ENCODE peak calls at places on chromosome 9, in seven cellular contexts. V, W, P, O, J, Q and C are unnamed samples.

GRCh38 chr9:123111977-123112869 is 78.8 kb downstream of the GPR21 start:
- DNase-seq in W (no peak), P (no peak), V (no peak), O (peak), Q (no peak), J (no peak), C (no peak)

GRCh38 chr9:128122809-128123175 is 4.7 kb downstream of the PTGES2 start:
- DNase-seq in P (no peak), W (no peak), V (no peak), J (no peak), Q (no peak), O (no peak), C (no peak)

GRCh38 chr9:78044189-78044588 is 12.6 kb upstream of the GNAQ start:
- DNase-seq in J (no peak), Q (no peak), P (no peak), O (no peak), W (no peak), V (no peak), C (no peak)

GRCh38 chr9:13732290-13732689 is 452.8 kb upstream of the MPDZ start:
- DNase-seq in W (no peak), O (no peak), V (no peak), Q (no peak), J (no peak), P (no peak), C (no peak)

GRCh38 chr9:96087669-96088299 is 212.3 kb downstream of the ERCC6L2 start:
- DNase-seq in P (no peak), O (peak), V (peak), W (no peak), Q (no peak), J (no peak), C (no peak)

GRCh38 chr9:15250013-15250412 is 57.0 kb downstream of the TTC39B start:
- DNase-seq in Q (no peak), P (no peak), W (no peak), O (peak), V (no peak), J (no peak), C (no peak)

GRCh38 chr9:110835404-110835803 is 166.8 kb downstream of the MUSK start:
- DNase-seq in O (peak), P (no peak), Q (peak), J (no peak), W (no peak), V (peak), C (no peak)

GRCh38 chr9:16267336-16268036 is 603.0 kb downstream of the BNC2 start:
- DNase-seq in V (no peak), J (no peak), O (no peak), Q (peak), W (no peak), P (peak), C (no peak)

GRCh38 chr9:27532046-27532445 is 2.4 kb upstream of the MOB3B start:
- DNase-seq in O (no peak), J (no peak), V (no peak), P (no peak), W (no peak), Q (no peak), C (no peak)

GRCh38 chr9:79617395-79617794 is 45.6 kb downstream of the TLE4 start:
- DNase-seq in O (no peak), Q (no peak), J (no peak), P (no peak), V (no peak), W (no peak), C (no peak)

GRCh38 chr9:118595719-118596305 is 773.4 kb downstream of the BRINP1 start:
- DNase-seq in O (peak), W (no peak), P (peak), Q (no peak), V (peak), J (no peak), C (no peak)

GRCh38 chr9:127554966-127555829 is 56.9 kb upstream of the STXBP1 start:
- DNase-seq in J (no peak), W (no peak), O (no peak), P (no peak), Q (no peak), V (no peak), C (no peak)

GRCh38 chr9:134321957-134322741 is 4.1 kb upstream of the RXRA start:
- DNase-seq in P (no peak), V (no peak), J (no peak), W (no peak), Q (no peak), O (no peak), C (no peak)

GRCh38 chr9:18014556-18014955 is 435.7 kb downstream of the SH3GL2 start:
- DNase-seq in P (no peak), W (no peak), Q (no peak), J (no peak), V (no peak), O (no peak), C (no peak)

GRCh38 chr9:83706703-83707517 is 848 bp downstream of the UBQLN1 start:
- DNase-seq in P (peak), Q (peak), J (no peak), W (peak), O (peak), V (no peak), C (peak)

GRCh38 chr9:114303977-114304376 is 18.9 kb upstream of the ORM1 start:
- DNase-seq in Q (no peak), P (no peak), W (no peak), V (no peak), O (no peak), J (no peak), C (no peak)

GRCh38 chr9:91896513-91897121 is 53.4 kb downstream of the ROR2 start:
- DNase-seq in W (no peak), J (no peak), O (no peak), V (no peak), Q (no peak), P (peak), C (no peak)

GRCh38 chr9:132160802-132161742 is 786 bp upstream of the NTNG2 start:
- DNase-seq in W (no peak), O (peak), Q (no peak), V (peak), J (no peak), P (peak), C (peak)

GRCh38 chr9:116232425-116233159 is 79.0 kb downstream of the PAPPA start:
- DNase-seq in V (peak), P (no peak), W (no peak), O (no peak), Q (no peak), J (no peak), C (no peak)

GRCh38 chr9:33116855-33117254 is 40.4 kb upstream of the SMU1 start:
- DNase-seq in J (no peak), O (no peak), Q (no peak), P (no peak), W (no peak), V (no peak), C (peak)

GRCh38 chr9:36163049-36163839 is 5.9 kb upstream of the CCIN start:
- DNase-seq in O (peak), J (no peak), V (no peak), P (peak), Q (peak), W (no peak), C (no peak)

GRCh38 chr9:27460225-27461023 is 63.7 kb upstream of the IFNK start:
- DNase-seq in O (no peak), V (peak), P (no peak), J (no peak), W (peak), Q (no peak), C (peak)

GRCh38 chr9:32378496-32378895 is 5.9 kb upstream of the ACO1 start:
- DNase-seq in O (peak), W (peak), P (peak), V (peak), J (peak), Q (peak), C (peak)

GRCh38 chr9:33158555-33159057 is 8.5 kb downstream of the B4GALT1 start:
- DNase-seq in W (no peak), Q (no peak), O (no peak), P (no peak), J (no peak), V (no peak), C (no peak)

GRCh38 chr9:13070612-13071595 is 208.6 kb downstream of the MPDZ start:
- DNase-seq in O (no peak), W (no peak), J (no peak), V (no peak), P (no peak), Q (no peak), C (no peak)

GRCh38 chr9:78291240-78291915 is 5.5 kb upstream of the PSAT1 start:
- DNase-seq in W (no peak), O (no peak), V (no peak), P (no peak), Q (no peak), J (no peak), C (no peak)

GRCh38 chr9:74942801-74943200 is 9.9 kb downstream of the C9orf40 start:
- DNase-seq in V (no peak), P (no peak), J (no peak), Q (no peak), W (no peak), O (no peak), C (peak)

GRCh38 chr9:108634669-108635462 is 220.9 kb downstream of the ACTL7B start:
- DNase-seq in V (no peak), J (no peak), W (no peak), P (no peak), O (no peak), Q (no peak), C (no peak)

GRCh38 chr9:98117984-98118639 is 910 bp downstream of the TRIM14 start:
- DNase-seq in W (peak), V (peak), Q (peak), P (peak), O (peak), J (peak), C (peak)

GRCh38 chr9:91424403-91425176 is 958 bp upstream of the NFIL3 start:
- DNase-seq in Q (peak), V (peak), J (no peak), P (peak), O (peak), W (peak), C (peak)

GRCh38 chr9:81080900-81081299 is 608.4 kb downstream of the TLE1 start:
- DNase-seq in J (no peak), P (no peak), W (no peak), Q (no peak), O (no peak), V (no peak), C (no peak)

GRCh38 chr9:125888220-125888619 is 141.0 kb downstream of the PBX3 start:
- DNase-seq in J (no peak), O (no peak), V (no peak), Q (no peak), P (no peak), W (no peak), C (no peak)

GRCh38 chr9:117114768-117115167 is 300.1 kb downstream of the ASTN2 start:
- DNase-seq in O (peak), Q (no peak), V (no peak), J (no peak), W (no peak), P (no peak), C (no peak)

GRCh38 chr9:124879226-124879625 is 17.3 kb downstream of the ARPC5L start:
- DNase-seq in Q (no peak), P (no peak), V (no peak), J (no peak), W (no peak), O (no peak), C (no peak)

GRCh38 chr9:93580654-93581380 is 4.4 kb downstream of the PHF2 start:
- DNase-seq in P (no peak), Q (peak), V (no peak), O (no peak), J (no peak), W (no peak), C (no peak)

GRCh38 chr9:73049280-73049679 is 96.4 kb upstream of the ALDH1A1 start:
- DNase-seq in P (no peak), Q (no peak), J (no peak), O (no peak), V (no peak), W (no peak), C (no peak)

GRCh38 chr9:123406691-123407536 is 50.9 kb downstream of the CRB2 start:
- DNase-seq in J (no peak), O (no peak), W (peak), V (no peak), P (peak), Q (no peak), C (no peak)

GRCh38 chr9:125743687-125744428 is 3.3 kb upstream of the PBX3 start:
- DNase-seq in O (no peak), V (no peak), J (no peak), Q (no peak), P (no peak), W (no peak), C (no peak)

GRCh38 chr9:127720031-127720864 is 4.4 kb downstream of the TTC16 start:
- DNase-seq in Q (no peak), P (no peak), J (no peak), V (no peak), O (no peak), W (no peak), C (no peak)

DNA sequence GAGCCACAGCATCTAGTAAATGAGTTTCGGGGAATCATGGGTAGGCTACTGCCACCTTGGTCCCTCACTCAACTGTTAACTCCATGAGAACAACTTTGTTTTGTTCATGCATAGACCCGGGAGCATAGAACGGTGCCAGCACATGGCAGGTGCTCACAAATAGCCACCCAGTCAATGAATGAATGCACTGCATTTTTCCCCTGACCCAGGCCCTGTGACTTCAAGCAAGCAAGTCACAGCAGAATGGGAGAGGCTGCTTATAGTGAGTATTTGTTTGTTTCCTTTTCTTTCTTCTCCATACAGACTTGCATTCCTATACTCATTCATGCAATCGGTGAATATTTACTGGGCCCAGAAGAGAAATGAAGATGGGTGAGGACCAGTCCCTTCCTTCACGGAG is 62.0 kb downstream of the SHB start:
- DNase-seq in W (no peak), Q (no peak), V (no peak), P (no peak), J (no peak), O (no peak), C (no peak)
- TF ChIP-seq REST in W (no peak), Q (no peak), V (no peak), P (no peak), J (no peak), O (no peak), C (no peak)

DNA sequence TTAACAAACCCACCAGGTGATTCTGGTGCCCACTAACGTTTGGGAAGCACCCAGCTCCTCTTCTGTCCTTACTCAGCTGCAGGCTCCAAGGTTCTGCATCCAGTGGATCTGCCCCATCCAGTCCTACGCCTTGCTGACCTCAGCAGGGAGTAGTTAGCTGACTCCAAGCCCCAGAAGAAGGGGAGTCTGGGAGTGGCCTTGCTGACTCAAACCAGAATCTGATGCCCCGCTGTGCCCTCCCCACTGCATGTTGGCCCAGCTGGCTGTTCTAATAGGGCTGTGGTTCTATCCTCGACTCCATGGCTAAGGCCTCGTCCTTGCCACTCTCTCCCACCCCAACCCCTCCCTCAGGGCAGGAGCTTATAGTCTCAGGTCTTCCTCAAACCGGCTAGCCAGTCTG is 136.3 kb downstream of the TTLL11 start:
- DNase-seq in V (no peak), O (no peak), P (no peak), J (no peak), W (no peak), Q (no peak), C (no peak)
- TF ChIP-seq REST in V (no peak), O (no peak), P (no peak), J (no peak), W (no peak), Q (no peak), C (no peak)

GRCh38 chr9:107286057-107286456 is 3.0 kb downstream of the RAD23B start:
- DNase-seq in V (no peak), P (no peak), O (no peak), J (no peak), W (no peak), Q (peak), C (no peak)
- TF ChIP-seq REST in V (no peak), P (no peak), O (no peak), J (no peak), W (no peak), Q (no peak), C (no peak)

GRCh38 chr9:7879551-7880245 is 80.1 kb upstream of the DMAC1 start:
- DNase-seq in Q (no peak), P (no peak), W (no peak), O (peak), J (no peak), V (no peak), C (peak)
- TF ChIP-seq REST in Q (no peak), P (no peak), W (no peak), O (no peak), J (no peak), V (no peak), C (no peak)

GRCh38 chr9:112048924-112049785 is 125.9 kb downstream of the SUSD1 start:
- DNase-seq in W (no peak), Q (no peak), V (no peak), P (no peak), O (no peak), J (no peak), C (no peak)
- TF ChIP-seq REST in W (no peak), Q (no peak), V (no peak), P (no peak), O (no peak), J (no peak), C (no peak)

DNA sequence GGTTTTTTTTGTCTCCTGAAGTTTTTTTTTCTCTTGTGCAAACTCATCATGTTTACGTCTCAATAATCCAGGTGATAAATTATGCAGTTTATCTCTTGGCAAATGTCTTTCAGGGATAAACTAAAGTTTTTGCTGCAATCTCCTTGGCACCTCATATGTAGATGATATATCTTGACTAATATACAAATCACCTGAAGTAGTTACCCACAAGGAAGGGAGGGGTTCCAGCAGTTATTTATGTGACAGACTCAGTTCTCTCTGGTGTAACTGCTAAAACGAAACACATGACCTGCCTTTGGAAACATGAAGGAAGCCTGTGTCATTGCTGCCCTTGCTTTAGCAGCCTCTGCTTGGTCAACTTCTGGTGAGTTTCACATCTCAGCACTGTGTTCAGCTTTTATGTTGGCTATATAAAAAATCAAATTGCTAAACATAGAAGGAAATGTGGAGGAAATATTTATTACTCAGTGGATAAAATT is 39.3 kb upstream of the KIAA1958 start:
- DNase-seq in J (no peak), P (no peak), W (no peak), O (no peak), Q (no peak), V (no peak), C (no peak)
- TF ChIP-seq REST in J (no peak), P (no peak), W (no peak), O (no peak), Q (no peak), V (no peak), C (no peak)

GRCh38 chr9:136437839-136438547 is 1.7 kb downstream of the INPP5E start:
- DNase-seq in V (no peak), W (no peak), Q (no peak), P (no peak), O (no peak), J (no peak), C (no peak)
- TF ChIP-seq REST in V (no peak), W (no peak), Q (no peak), P (no peak), O (no peak), J (no peak), C (no peak)

GRCh38 chr9:137445930-137446431 is 4.8 kb upstream of the ENTPD8 start:
- DNase-seq in O (no peak), V (no peak), W (no peak), P (no peak), Q (no peak), J (no peak), C (no peak)

GRCh38 chr9:137447722-137448568 is 6.8 kb upstream of the ENTPD8 start:
- DNase-seq in Q (no peak), P (no peak), V (no peak), J (no peak), O (no peak), W (no peak), C (no peak)

GRCh38 chr9:137444106-137444790 is 3.1 kb upstream of the ENTPD8 start:
- DNase-seq in Q (no peak), O (no peak), V (no peak), J (no peak), W (no peak), P (no peak), C (no peak)

GRCh38 chr9:137446851-137447471 is 5.8 kb upstream of the ENTPD8 start:
- DNase-seq in W (no peak), O (no peak), V (no peak), J (no peak), Q (no peak), P (no peak), C (no peak)

DNA sequence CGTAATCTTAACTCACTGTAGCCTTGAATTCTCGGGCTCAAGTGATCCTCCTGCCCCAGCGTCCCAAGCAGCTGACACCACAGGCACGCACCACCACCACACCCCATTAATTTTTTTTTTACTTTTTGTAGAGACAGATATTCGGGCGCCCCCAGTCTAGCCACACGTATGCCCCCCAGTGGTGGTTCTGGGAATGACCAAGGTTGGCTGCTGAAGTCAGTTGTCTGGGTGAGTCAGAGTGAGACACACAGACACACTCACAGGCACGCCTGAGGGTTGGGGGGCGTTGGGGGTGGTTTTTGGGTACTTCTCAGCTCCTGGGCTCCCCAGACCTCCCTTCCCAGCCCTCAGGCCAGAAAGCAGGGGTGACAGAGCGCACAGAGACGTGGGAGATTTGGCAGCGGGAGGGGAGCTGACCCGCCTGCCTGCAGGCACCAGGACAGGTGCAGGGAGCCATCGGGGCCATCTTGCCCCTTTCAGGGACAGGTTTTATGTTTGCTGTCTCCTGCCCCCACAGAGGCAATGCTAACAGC is 4.2 kb upstream of the ENTPD8 start:
- DNase-seq in J (peak), W (peak), Q (peak), O (peak), P (peak), V (peak), C (peak)
- TF ChIP-seq REST in J (no peak), W (no peak), Q (no peak), O (no peak), P (no peak), V (no peak), C (no peak)

GRCh38 chr9:130728721-130729120 is 35.1 kb downstream of the EXOSC2 start:
- DNase-seq in W (no peak), J (no peak), V (no peak), O (no peak), P (no peak), Q (no peak), C (no peak)
- TF ChIP-seq REST in W (no peak), J (no peak), V (no peak), O (no peak), P (no peak), Q (no peak), C (no peak)